ENCODE peak calls at places on chromosome 12, in ten cellular contexts. R is NCI-H526 treated with DMSO at 0.1 percent for 48 hours; E is left cardiac atrium; T is NCI-H1092; H is activated naive CD8-positive, alpha-beta T cell treated with anti-CD3 and anti-CD28 coated beads, Interleukin-2, amount 50 U/mL, for 24 hours; G is lung; A is NCI-H2029; D is H7; V is GOT3; L is HuH-7.5. O is an unnamed sample.

GRCh38 chr12:19546611-19547162 is 107.4 kb downstream of the AEBP2 start:
- DNase-seq in R (no peak), E (no peak), T (peak), H (no peak), G (no peak), A (no peak), D (no peak), V (no peak), L (no peak), O (no peak)

GRCh38 chr12:108478611-108479010 is 36.5 kb upstream of the FICD start:
- DNase-seq in R (no peak), E (no peak), T (no peak), H (no peak), G (no peak), A (no peak), D (no peak), V (no peak), L (no peak), O (no peak)

GRCh38 chr12:51391047-51391837 is at the start of gene GALNT6:
- DNase-seq in R (peak), E (peak), T (no peak), H (peak), G (no peak), A (peak), D (peak), V (no peak), L (peak), O (no peak)

GRCh38 chr12:12003609-12004008 is 67.1 kb upstream of the BCL2L14 start:
- DNase-seq in R (no peak), E (no peak), T (no peak), H (no peak), G (no peak), A (no peak), D (no peak), V (no peak), L (no peak), O (no peak)

GRCh38 chr12:101231626-101232025 is 21.6 kb upstream of the SLC5A8 start:
- DNase-seq in R (no peak), E (no peak), T (no peak), H (no peak), G (no peak), A (no peak), D (no peak), V (no peak), L (no peak), O (no peak)

GRCh38 chr12:59834659-59835474 is 239.0 kb downstream of the SLC16A7 start:
- DNase-seq in R (no peak), E (no peak), T (no peak), H (no peak), G (no peak), A (peak), D (peak), V (no peak), L (no peak), O (no peak)

GRCh38 chr12:53506450-53506785 is 866 bp downstream of the NPFF start:
- DNase-seq in R (no peak), E (no peak), T (no peak), H (no peak), G (no peak), A (no peak), D (no peak), V (no peak), L (no peak), O (no peak)

GRCh38 chr12:121968880-121969279 is 50.5 kb downstream of the CFAP251 start:
- DNase-seq in R (no peak), E (no peak), T (no peak), H (no peak), G (no peak), A (no peak), D (peak), V (no peak), L (no peak), O (no peak)

GRCh38 chr12:45254254-45254653 is 38.4 kb downstream of the ANO6 start:
- DNase-seq in R (no peak), E (no peak), T (no peak), H (no peak), G (no peak), A (no peak), D (no peak), V (no peak), L (no peak), O (no peak)

GRCh38 chr12:96876966-96877365 is 30.1 kb upstream of the NEDD1 start:
- DNase-seq in R (no peak), E (no peak), T (no peak), H (no peak), G (no peak), A (no peak), D (no peak), V (no peak), L (no peak), O (no peak)

GRCh38 chr12:85280984-85281946 is 1.2 kb downstream of the ALX1 start:
- DNase-seq in R (no peak), E (no peak), T (no peak), H (no peak), G (no peak), A (no peak), D (no peak), V (no peak), L (no peak), O (no peak)

GRCh38 chr12:128755565-128755964 is 68.2 kb downstream of the SLC15A4 start:
- DNase-seq in R (no peak), E (no peak), T (no peak), H (no peak), G (no peak), A (no peak), D (no peak), V (no peak), L (no peak), O (no peak)

GRCh38 chr12:63944586-63945228 is 100.2 kb downstream of the SRGAP1 start:
- DNase-seq in R (no peak), E (no peak), T (no peak), H (no peak), G (no peak), A (no peak), D (no peak), V (no peak), L (no peak), O (no peak)

GRCh38 chr12:55850893-55851292 is 8.2 kb upstream of the MMP19 start:
- DNase-seq in R (no peak), E (no peak), T (no peak), H (no peak), G (no peak), A (no peak), D (no peak), V (no peak), L (no peak), O (no peak)

GRCh38 chr12:123907021-123907420 is 65.6 kb downstream of the CCDC92 start:
- DNase-seq in R (no peak), E (no peak), T (no peak), H (no peak), G (no peak), A (no peak), D (no peak), V (no peak), L (no peak), O (no peak)

GRCh38 chr12:97306121-97306520 is 156.5 kb upstream of the RMST start:
- DNase-seq in R (no peak), E (no peak), T (no peak), H (no peak), G (no peak), A (no peak), D (no peak), V (no peak), L (no peak), O (no peak)

GRCh38 chr12:62484234-62484633 is 17.6 kb downstream of the MON2 start:
- DNase-seq in R (no peak), E (no peak), T (no peak), H (no peak), G (no peak), A (no peak), D (no peak), V (no peak), L (no peak), O (no peak)

GRCh38 chr12:92032965-92033364 is 112.7 kb downstream of the BTG1 start:
- DNase-seq in R (no peak), E (no peak), T (no peak), H (no peak), G (no peak), A (no peak), D (no peak), V (no peak), L (no peak), O (no peak)